ENCODE peak calls at places on chromosomes 3 and 15, in nine cellular contexts. E, W, N, D, R, X, V, B and J are unnamed samples.

GRCh38 chr3:161423911-161424522 is 52.7 kb upstream of the SPTSSB start:
- DNase-seq in E (peak), W (no peak), N (no peak), D (peak), R (no peak), X (peak), V (no peak), B (no peak), J (peak)

GRCh38 chr3:24235121-24235520 is 259.5 kb downstream of the THRB start:
- DNase-seq in E (no peak), W (no peak), N (no peak), D (no peak), R (no peak), X (no peak), V (no peak), B (no peak), J (no peak)

GRCh38 chr3:188404701-188405100 is 250.7 kb downstream of the LPP start:
- DNase-seq in E (no peak), W (no peak), N (no peak), D (no peak), R (no peak), X (no peak), V (no peak), B (no peak), J (no peak)

GRCh38 chr15:72785452-72786243 is 2.1 kb upstream of the ADPGK start:
- DNase-seq in E (peak), W (no peak), N (no peak), D (no peak), R (no peak), X (no peak), V (no peak), B (peak), J (no peak)

GRCh38 chr3:113575191-113575590 is 42.8 kb downstream of the SIDT1 start:
- DNase-seq in E (no peak), W (peak), N (no peak), D (no peak), R (no peak), X (no peak), V (no peak), B (peak), J (no peak)

GRCh38 chr3:8363200-8363599 is 138.4 kb upstream of the LMCD1 start:
- DNase-seq in E (no peak), W (no peak), N (no peak), D (no peak), R (no peak), X (no peak), V (no peak), B (no peak), J (no peak)

GRCh38 chr3:134850761-134851160 is 55.7 kb downstream of the EPHB1 start:
- DNase-seq in E (no peak), W (no peak), N (no peak), D (no peak), R (no peak), X (no peak), V (no peak), B (no peak), J (no peak)

GRCh38 chr3:126134219-126134975 is 46.0 kb downstream of the ALDH1L1 start:
- DNase-seq in E (peak), W (peak), N (peak), D (no peak), R (peak), X (peak), V (peak), B (peak), J (peak)

GRCh38 chr3:8839607-8840325 is 70.4 kb upstream of the OXTR start:
- DNase-seq in E (no peak), W (no peak), N (no peak), D (no peak), R (no peak), X (no peak), V (no peak), B (no peak), J (no peak)

GRCh38 chr3:169660709-169661566 is 2.6 kb downstream of the MECOM start:
- DNase-seq in E (no peak), W (no peak), N (peak), D (no peak), R (peak), X (no peak), V (peak), B (no peak), J (peak)

GRCh38 chr15:72354496-72354895 is 21.3 kb downstream of the HEXA start:
- DNase-seq in E (no peak), W (no peak), N (no peak), D (no peak), R (no peak), X (no peak), V (no peak), B (no peak), J (no peak)

GRCh38 chr3:108494862-108495531 is 15.4 kb downstream of the MYH15 start:
- DNase-seq in E (no peak), W (no peak), N (no peak), D (no peak), R (no peak), X (no peak), V (no peak), B (no peak), J (no peak)

GRCh38 chr15:84880822-84881519 is 3.5 kb upstream of the SLC28A1 start:
- DNase-seq in E (no peak), W (no peak), N (no peak), D (no peak), R (no peak), X (no peak), V (no peak), B (no peak), J (no peak)

GRCh38 chr15:33310481-33311311 is at the start of gene RYR3:
- DNase-seq in E (no peak), W (peak), N (no peak), D (no peak), R (peak), X (no peak), V (no peak), B (no peak), J (no peak)

GRCh38 chr3:69181592-69182211 is 59.3 kb upstream of the LMOD3 start:
- DNase-seq in E (peak), W (peak), N (no peak), D (peak), R (no peak), X (no peak), V (no peak), B (peak), J (no peak)

GRCh38 chr15:75178171-75178937 is 23.3 kb upstream of the C15orf39 start:
- DNase-seq in E (no peak), W (peak), N (peak), D (no peak), R (peak), X (peak), V (peak), B (peak), J (peak)

GRCh38 chr3:161322781-161323568 is 48.3 kb downstream of the SPTSSB start:
- DNase-seq in E (no peak), W (no peak), N (no peak), D (no peak), R (no peak), X (no peak), V (no peak), B (no peak), J (no peak)

GRCh38 chr15:101434032-101434920 is 55.2 kb downstream of the PCSK6 start:
- DNase-seq in E (no peak), W (no peak), N (peak), D (no peak), R (peak), X (no peak), V (no peak), B (no peak), J (no peak)

GRCh38 chr3:12100784-12101183 is 57.9 kb downstream of the TIMP4 start:
- DNase-seq in E (no peak), W (no peak), N (no peak), D (no peak), R (no peak), X (no peak), V (no peak), B (no peak), J (no peak)

GRCh38 chr15:101267320-101268104 is 9.8 kb downstream of the SELENOS start:
- DNase-seq in E (peak), W (no peak), N (no peak), D (peak), R (no peak), X (no peak), V (no peak), B (no peak), J (no peak)

GRCh38 chr3:180278583-180279188 is 241.9 kb upstream of the PEX5L start:
- DNase-seq in E (no peak), W (no peak), N (no peak), D (no peak), R (no peak), X (peak), V (no peak), B (no peak), J (peak)

DNA sequence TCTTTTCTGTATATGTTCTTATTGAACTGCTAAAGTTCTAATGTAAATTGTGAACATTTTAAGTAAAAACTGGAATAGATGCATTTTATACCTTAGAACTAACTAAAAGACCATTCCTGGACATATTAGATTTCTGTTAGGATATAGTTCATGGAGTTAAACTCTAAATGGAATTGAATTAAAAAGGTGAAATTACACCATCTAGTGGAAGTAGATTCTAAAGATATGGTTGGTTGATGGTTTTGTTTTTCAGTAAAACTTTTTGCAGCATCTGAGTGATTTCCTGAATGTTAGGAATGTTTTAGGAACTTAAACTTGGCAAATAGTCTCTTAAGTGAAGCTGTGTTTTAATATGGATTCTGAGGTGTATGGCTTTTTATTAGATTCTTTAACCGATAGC is 96.8 kb downstream of the SLMAP start:
- DNase-seq in E (peak), W (no peak), N (no peak), D (no peak), R (no peak), X (peak), V (no peak), B (no peak), J (no peak)
- TF ChIP-seq CTCF in E (peak), W (peak), N (no peak), D (no peak), R (no peak), X (no peak), V (no peak), B (no peak), J (no peak)

GRCh38 chr15:23801881-23802280 is 114.8 kb upstream of the NDN start:
- DNase-seq in E (no peak), W (no peak), N (peak), D (no peak), R (no peak), X (no peak), V (no peak), B (no peak), J (no peak)
- TF ChIP-seq CTCF in E (no peak), W (no peak), N (no peak), D (no peak), R (no peak), X (no peak), V (no peak), B (no peak), J (no peak)

DNA sequence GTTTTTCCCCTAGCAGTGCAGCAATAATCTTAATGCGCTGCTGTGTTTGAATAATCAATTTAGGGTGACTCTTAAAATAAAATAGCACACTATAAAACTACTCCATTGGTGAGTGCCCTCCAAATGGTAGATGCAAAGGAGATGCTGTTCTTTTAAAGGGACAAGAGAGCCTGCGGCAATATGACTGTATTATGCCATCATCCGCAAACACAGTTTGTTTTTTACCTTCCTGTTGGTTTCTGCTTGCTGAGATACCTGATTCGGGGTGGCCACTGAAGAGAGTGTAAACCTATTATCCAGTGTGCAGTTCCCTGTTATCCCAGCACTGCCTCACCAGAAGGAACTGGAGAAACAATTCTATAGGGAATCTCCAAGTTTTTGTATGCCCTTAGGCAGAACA is 523.1 kb upstream of the TGFBR2 start:
- DNase-seq in E (no peak), W (no peak), N (no peak), D (no peak), R (no peak), X (no peak), V (no peak), B (no peak), J (no peak)
- TF ChIP-seq CTCF in E (no peak), W (no peak), N (no peak), D (no peak), R (no peak), X (no peak), V (no peak), B (no peak), J (no peak)

GRCh38 chr15:37698679-37699078 is 235.8 kb upstream of the TMCO5A start:
- DNase-seq in E (peak), W (no peak), N (no peak), D (no peak), R (no peak), X (no peak), V (no peak), B (no peak), J (no peak)
- TF ChIP-seq CTCF in E (no peak), W (no peak), N (no peak), D (no peak), R (no peak), X (no peak), V (no peak), B (no peak), J (no peak)

DNA sequence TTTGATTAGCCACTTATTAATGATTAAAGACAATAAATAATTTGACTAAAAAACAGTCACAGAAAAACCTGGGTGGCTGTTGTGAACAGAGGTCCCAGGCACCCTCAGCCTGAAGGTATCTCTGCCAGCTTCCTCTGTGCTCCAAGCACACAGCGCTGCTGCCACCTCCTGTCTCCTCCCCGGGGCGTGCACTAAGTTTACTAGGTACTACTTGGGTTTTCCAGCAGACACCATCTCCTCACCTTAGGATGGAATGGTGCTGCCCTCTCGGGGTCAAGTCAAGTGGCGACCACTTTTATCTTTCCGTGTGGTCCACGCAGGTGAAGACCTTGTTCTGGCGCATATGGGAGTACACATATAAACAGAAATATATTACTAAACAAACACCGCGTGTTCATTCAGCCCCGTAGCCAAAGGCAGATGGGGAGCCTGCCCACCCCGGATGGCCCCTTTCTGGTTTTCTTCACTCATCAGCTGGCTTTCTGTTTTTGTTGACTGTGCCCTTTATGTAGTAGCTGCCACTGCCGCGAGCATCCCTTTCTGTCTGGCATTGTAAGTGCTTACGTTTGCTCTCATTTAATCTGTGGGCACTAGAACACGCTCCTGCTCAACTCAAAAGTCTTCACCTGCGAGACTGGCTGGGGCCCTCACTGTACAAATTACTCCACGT is 128.0 kb downstream of the LRIG1 start:
- DNase-seq in E (no peak), W (no peak), N (no peak), D (no peak), R (peak), X (peak), V (no peak), B (peak), J (peak)
- TF ChIP-seq CTCF in E (peak), W (no peak), N (no peak), D (peak), R (peak), X (peak), V (no peak), B (peak), J (no peak)

GRCh38 chr3:187223799-187224198 is 26.5 kb downstream of the RTP1 start:
- DNase-seq in E (no peak), W (no peak), N (no peak), D (no peak), R (no peak), X (no peak), V (no peak), B (no peak), J (no peak)
- TF ChIP-seq CTCF in E (no peak), W (no peak), N (no peak), D (no peak), R (no peak), X (no peak), V (no peak), B (no peak), J (no peak)

GRCh38 chr3:64399205-64399800 is 174.0 kb upstream of the PRICKLE2 start:
- DNase-seq in E (peak), W (peak), N (no peak), D (peak), R (no peak), X (peak), V (no peak), B (no peak), J (peak)
- TF ChIP-seq CTCF in E (peak), W (peak), N (no peak), D (peak), R (no peak), X (peak), V (peak), B (peak), J (peak)

GRCh38 chr3:97111237-97111636 is 296.8 kb downstream of the EPHA6 start:
- DNase-seq in E (no peak), W (no peak), N (no peak), D (no peak), R (no peak), X (no peak), V (no peak), B (no peak), J (no peak)
- TF ChIP-seq CTCF in E (no peak), W (no peak), N (no peak), D (no peak), R (no peak), X (no peak), V (no peak), B (no peak), J (no peak)

DNA sequence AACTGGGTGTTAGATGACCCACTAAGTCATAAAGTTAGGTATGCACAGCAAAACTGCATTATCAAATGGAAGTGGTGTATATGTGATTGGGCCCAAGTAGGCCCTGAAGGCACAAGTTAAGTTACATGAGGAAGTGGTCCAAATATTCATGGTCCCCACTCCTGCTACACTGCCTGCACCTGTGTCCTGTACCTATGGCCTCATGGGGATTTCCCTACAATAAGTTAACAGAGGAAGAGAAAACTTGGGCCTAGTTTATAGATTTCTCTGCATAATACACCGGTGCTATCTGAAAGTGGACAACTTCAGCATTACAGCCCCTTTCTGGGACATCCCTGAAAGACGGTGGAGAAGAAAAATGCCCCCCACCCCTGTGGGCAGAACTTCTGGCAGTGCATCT is 41.5 kb downstream of the STRIT1 start:
- DNase-seq in E (no peak), W (no peak), N (no peak), D (no peak), R (no peak), X (no peak), V (no peak), B (no peak), J (no peak)
- TF ChIP-seq CTCF in E (no peak), W (no peak), N (no peak), D (no peak), R (no peak), X (no peak), V (no peak), B (no peak), J (no peak)